ENCODE peak calls at places on chromosomes 11 and 22, in eight cellular contexts. R is HFFc6; K is stimulated activated CD4-positive, alpha-beta T cell treated with anti-CD3 and anti-CD28 coated beads, Interleukin-1b, Interleukin-23, amount 100 ng/mL, for 1 hour; X is pons; H is right lobe of liver; D is T1000; Y is glutamatergic neuron; F is PC-3. I is an unnamed sample.
A peak's percentile ranks its signal among the peaks of the same experiment; 100 is the strongest.

GRCh38 chr11:130486981-130487380 is 38.5 kb downstream of the ADAMTS15 start:
- DNase-seq in R (no peak), K (no peak), X (no peak), H (no peak), D (no peak), Y (no peak), F (no peak), I (no peak)

GRCh38 chr11:117928818-117929567 is at the start of gene TMPRSS13:
- DNase-seq in R (no peak), K (no peak), X (no peak), H (no peak), D (no peak), Y (no peak), F (peak; percentile 87), I (no peak)

GRCh38 chr11:5691963-5692358 is 2.4 kb downstream of the TRIM22 start:
- DNase-seq in R (no peak), K (no peak), X (peak; percentile 19), H (no peak), D (no peak), Y (no peak), F (no peak), I (no peak)

GRCh38 chr11:134120921-134121526 is 52.2 kb downstream of the JAM3 start:
- DNase-seq in R (peak; percentile 25), K (no peak), X (peak; percentile 91), H (no peak), D (no peak), Y (no peak), F (no peak), I (no peak)

GRCh38 chr11:35678975-35679374 is 16.4 kb downstream of the TRIM44 start:
- DNase-seq in R (no peak), K (no peak), X (no peak), H (no peak), D (no peak), Y (no peak), F (no peak), I (no peak)

GRCh38 chr11:94201004-94201465 is 72.4 kb downstream of the PANX1 start:
- DNase-seq in R (peak; percentile 82), K (no peak), X (no peak), H (no peak), D (peak; percentile 17), Y (no peak), F (peak; percentile 26), I (no peak)

GRCh38 chr22:48256776-48257689 is 1494.6 kb downstream of the TBC1D22A start:
- DNase-seq in R (no peak), K (no peak), X (no peak), H (no peak), D (no peak), Y (no peak), F (no peak), I (no peak)

GRCh38 chr11:36339899-36340298 is 43.8 kb downstream of the PRR5L start:
- DNase-seq in R (no peak), K (no peak), X (peak; percentile 41), H (no peak), D (no peak), Y (no peak), F (no peak), I (no peak)